ENCODE peak calls at places on chromosomes 12 and 14, in six cellular contexts. One of them, this sample, is unnamed.

GRCh38 chr14:36655963-36656768 is 5.5 kb upstream of the PAX9 start:
- DNase-seq in AG04450: no peak
- DNase-seq in left ventricle myocardium inferior: no peak
- DNase-seq in stimulated activated CD8-positive, alpha-beta memory T cell treated with anti-CD3 and anti-CD28 coated beads, Interleukin-2, amount 100 ng/mL, for 1 hour: no peak
- DNase-seq in RPMI7951: no peak
- DNase-seq in GM18507: no peak
- DNase-seq in this sample: no peak

GRCh38 chr12:132904718-132905328 is 17.4 kb upstream of the CHFR start:
- DNase-seq in stimulated activated CD8-positive, alpha-beta memory T cell treated with anti-CD3 and anti-CD28 coated beads, Interleukin-2, amount 100 ng/mL, for 1 hour: peak
- DNase-seq in GM18507: no peak
- DNase-seq in AG04450: no peak
- DNase-seq in RPMI7951: no peak
- DNase-seq in left ventricle myocardium inferior: peak
- DNase-seq in this sample: no peak

GRCh38 chr12:3034067-3034750 is 43.0 kb upstream of the TSPAN9 start:
- DNase-seq in AG04450: peak
- DNase-seq in stimulated activated CD8-positive, alpha-beta memory T cell treated with anti-CD3 and anti-CD28 coated beads, Interleukin-2, amount 100 ng/mL, for 1 hour: no peak
- DNase-seq in left ventricle myocardium inferior: peak
- DNase-seq in GM18507: peak
- DNase-seq in RPMI7951: peak
- DNase-seq in this sample: peak

GRCh38 chr12:34107016-34107415 is 84.7 kb downstream of the ALG10 start:
- DNase-seq in stimulated activated CD8-positive, alpha-beta memory T cell treated with anti-CD3 and anti-CD28 coated beads, Interleukin-2, amount 100 ng/mL, for 1 hour: no peak
- DNase-seq in GM18507: no peak
- DNase-seq in RPMI7951: no peak
- DNase-seq in left ventricle myocardium inferior: no peak
- DNase-seq in AG04450: no peak
- DNase-seq in this sample: no peak

GRCh38 chr12:116257213-116257612 is 20.3 kb downstream of the MED13L start:
- DNase-seq in left ventricle myocardium inferior: no peak
- DNase-seq in stimulated activated CD8-positive, alpha-beta memory T cell treated with anti-CD3 and anti-CD28 coated beads, Interleukin-2, amount 100 ng/mL, for 1 hour: no peak
- DNase-seq in RPMI7951: no peak
- DNase-seq in AG04450: no peak
- DNase-seq in GM18507: no peak
- DNase-seq in this sample: no peak

GRCh38 chr14:41718477-41719166 is 111.9 kb downstream of the LRFN5 start:
- DNase-seq in AG04450: no peak
- DNase-seq in GM18507: no peak
- DNase-seq in left ventricle myocardium inferior: no peak
- DNase-seq in RPMI7951: no peak
- DNase-seq in stimulated activated CD8-positive, alpha-beta memory T cell treated with anti-CD3 and anti-CD28 coated beads, Interleukin-2, amount 100 ng/mL, for 1 hour: no peak
- DNase-seq in this sample: no peak

GRCh38 chr14:55893695-55894094 is 224.5 kb upstream of the PELI2 start:
- DNase-seq in stimulated activated CD8-positive, alpha-beta memory T cell treated with anti-CD3 and anti-CD28 coated beads, Interleukin-2, amount 100 ng/mL, for 1 hour: no peak
- DNase-seq in left ventricle myocardium inferior: no peak
- DNase-seq in AG04450: no peak
- DNase-seq in GM18507: no peak
- DNase-seq in RPMI7951: no peak
- DNase-seq in this sample: no peak

GRCh38 chr12:68416826-68417225 is 84.7 kb upstream of the MDM1 start:
- DNase-seq in left ventricle myocardium inferior: no peak
- DNase-seq in GM18507: no peak
- DNase-seq in stimulated activated CD8-positive, alpha-beta memory T cell treated with anti-CD3 and anti-CD28 coated beads, Interleukin-2, amount 100 ng/mL, for 1 hour: no peak
- DNase-seq in RPMI7951: no peak
- DNase-seq in AG04450: no peak
- DNase-seq in this sample: no peak

GRCh38 chr12:107152331-107152730 is 59.0 kb upstream of the CRY1 start:
- DNase-seq in RPMI7951: no peak
- DNase-seq in GM18507: no peak
- DNase-seq in left ventricle myocardium inferior: no peak
- DNase-seq in stimulated activated CD8-positive, alpha-beta memory T cell treated with anti-CD3 and anti-CD28 coated beads, Interleukin-2, amount 100 ng/mL, for 1 hour: no peak
- DNase-seq in AG04450: no peak
- DNase-seq in this sample: no peak

GRCh38 chr12:1777798-1778197 is 42.6 kb upstream of the LRTM2 start:
- DNase-seq in stimulated activated CD8-positive, alpha-beta memory T cell treated with anti-CD3 and anti-CD28 coated beads, Interleukin-2, amount 100 ng/mL, for 1 hour: no peak
- DNase-seq in left ventricle myocardium inferior: no peak
- DNase-seq in AG04450: peak
- DNase-seq in GM18507: no peak
- DNase-seq in RPMI7951: peak
- DNase-seq in this sample: no peak

This sample was measured in kidney epithelial cell.